ENCODE peak calls at places on chromosomes 11 and 22, in eight cellular contexts. K is foreskin keratinocyte, M is ascending aorta, V is heart left ventricle, U is HL-60, Y is GM23248, F is stomach, N is left ventricle myocardium inferior. A is an unnamed sample.
A peak's percentile ranks its signal among the peaks of the same experiment; 100 is the strongest.

GRCh38 chr22:32723632-32724031 is 77.9 kb upstream of the TIMP3 start:
- DNase-seq in U (peak; percentile 96), Y (peak; percentile 93), M (peak; percentile 60), V (peak; percentile 69), N (peak; percentile 72), K (peak; percentile 91), F (peak; percentile 34), A (peak; percentile 81)

GRCh38 chr11:91790346-91790745 is 434.3 kb upstream of the FAT3 start:
- DNase-seq in F (no peak), Y (no peak), U (no peak), V (no peak), K (no peak), M (no peak), N (no peak), A (no peak)

GRCh38 chr11:2135018-2135569 is 4.1 kb downstream of the IGF2 start:
- DNase-seq in M (no peak), N (peak; percentile 9), F (no peak), K (no peak), U (no peak), V (no peak), Y (no peak), A (no peak)

GRCh38 chr22:46370584-46371373 is 35.3 kb downstream of the TRMU start:
- DNase-seq in M (no peak), Y (no peak), V (no peak), K (no peak), U (no peak), N (no peak), F (no peak), A (no peak)

GRCh38 chr11:46895821-46896220 is 22.5 kb downstream of the LRP4 start:
- DNase-seq in N (peak; percentile 80), F (peak; percentile 89), Y (peak; percentile 33), K (no peak), U (no peak), M (no peak), V (peak; percentile 67), A (no peak)

GRCh38 chr11:27557223-27557622 is 50.7 kb upstream of the LIN7C start:
- DNase-seq in V (no peak), Y (peak; percentile 30), U (no peak), M (no peak), F (no peak), K (no peak), N (no peak), A (no peak)

GRCh38 chr11:40722179-40722795 is 737.2 kb downstream of the LRRC4C start:
- DNase-seq in N (no peak), F (no peak), V (no peak), M (no peak), K (peak; percentile 11), U (peak; percentile 43), Y (no peak), A (no peak)

GRCh38 chr22:39598017-39598965 is 27.7 kb downstream of the CACNA1I start:
- DNase-seq in Y (peak; percentile 25), K (peak; percentile 18), V (no peak), M (no peak), F (peak; percentile 78), U (peak; percentile 9), N (no peak), A (no peak)

GRCh38 chr11:21260101-21260500 is 590.7 kb downstream of the NELL1 start:
- DNase-seq in K (no peak), N (no peak), V (no peak), Y (no peak), F (no peak), U (no peak), M (no peak), A (no peak)

GRCh38 chr11:92765965-92766371 is 203.5 kb upstream of the MTNR1B start:
- DNase-seq in V (peak; percentile 45), N (peak; percentile 15), Y (peak; percentile 12), M (no peak), F (no peak), U (no peak), K (no peak), A (no peak)

GRCh38 chr22:49825436-49825835 is 2.2 kb downstream of the BRD1 start:
- DNase-seq in Y (peak; percentile 83), M (no peak), U (no peak), F (no peak), V (no peak), K (peak; percentile 14), N (no peak), A (no peak)

GRCh38 chr22:49827853-49828598 is at the start of gene BRD1:
- DNase-seq in Y (peak; percentile 88), F (peak; percentile 73), K (no peak), U (peak; percentile 44), V (peak; percentile 66), M (no peak), N (peak; percentile 70), A (no peak)

GRCh38 chr22:49825944-49826602 is 1.6 kb downstream of the BRD1 start:
- DNase-seq in F (peak; percentile 40), M (no peak), N (no peak), V (no peak), K (peak; percentile 35), U (peak; percentile 38), Y (peak; percentile 81), A (no peak)

GRCh38 chr22:49827307-49827852 is 293 bp downstream of the BRD1 start:
- DNase-seq in M (no peak), V (no peak), F (no peak), N (no peak), K (no peak), U (no peak), Y (peak; percentile 69), A (no peak)

DNA sequence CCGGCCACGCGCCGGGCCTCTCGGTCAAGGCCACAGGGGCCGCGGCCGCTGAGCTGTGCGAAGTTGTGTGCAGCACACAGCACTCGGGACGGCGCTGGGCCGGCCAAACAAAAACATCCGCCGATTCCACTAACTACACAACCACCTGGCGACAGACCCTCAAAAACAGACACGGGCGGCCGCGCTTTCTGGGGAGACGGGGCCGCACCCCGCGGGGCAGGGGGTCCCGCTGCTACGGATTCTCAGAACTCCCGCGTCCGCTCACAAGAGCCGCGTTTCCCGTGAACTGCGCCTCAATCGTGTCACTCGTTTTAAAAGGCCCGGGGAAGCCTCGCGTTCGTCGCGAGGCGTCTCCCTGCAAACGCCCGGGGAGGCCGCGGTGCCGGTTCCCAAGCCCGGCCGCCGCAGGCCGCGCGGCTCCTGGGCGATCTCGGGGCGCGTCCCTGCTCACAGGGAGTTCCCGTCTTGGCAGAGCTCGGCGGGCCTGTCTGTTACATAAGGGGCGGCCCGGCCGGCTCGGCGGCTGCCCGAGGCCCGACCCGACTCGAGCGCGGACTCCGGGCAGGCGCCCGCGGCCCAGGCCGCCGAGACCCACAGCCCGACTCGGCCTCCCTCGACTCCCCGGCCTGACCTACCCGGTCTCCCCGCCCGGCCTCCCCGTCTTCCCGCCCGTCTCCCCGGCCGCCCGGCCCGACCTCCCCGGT is 918 bp downstream of the BRD1 start:
- DNase-seq in K (peak; percentile 16), U (no peak), N (peak; percentile 55), M (no peak), V (peak; percentile 62), Y (peak; percentile 78), F (peak; percentile 66), A (no peak)
- H3K27ac ChIP-seq in K (peak overlapping the region; percentile 77), U (peak overlapping the region; percentile 80), N (peak overlapping the region; percentile 88), M (peak overlapping the region; percentile 86), V (peak overlapping the region; percentile 84), Y (peak overlapping the region; percentile 93), F (peak overlapping the region; percentile 95), A (peak overlapping the region; percentile 64)

DNA sequence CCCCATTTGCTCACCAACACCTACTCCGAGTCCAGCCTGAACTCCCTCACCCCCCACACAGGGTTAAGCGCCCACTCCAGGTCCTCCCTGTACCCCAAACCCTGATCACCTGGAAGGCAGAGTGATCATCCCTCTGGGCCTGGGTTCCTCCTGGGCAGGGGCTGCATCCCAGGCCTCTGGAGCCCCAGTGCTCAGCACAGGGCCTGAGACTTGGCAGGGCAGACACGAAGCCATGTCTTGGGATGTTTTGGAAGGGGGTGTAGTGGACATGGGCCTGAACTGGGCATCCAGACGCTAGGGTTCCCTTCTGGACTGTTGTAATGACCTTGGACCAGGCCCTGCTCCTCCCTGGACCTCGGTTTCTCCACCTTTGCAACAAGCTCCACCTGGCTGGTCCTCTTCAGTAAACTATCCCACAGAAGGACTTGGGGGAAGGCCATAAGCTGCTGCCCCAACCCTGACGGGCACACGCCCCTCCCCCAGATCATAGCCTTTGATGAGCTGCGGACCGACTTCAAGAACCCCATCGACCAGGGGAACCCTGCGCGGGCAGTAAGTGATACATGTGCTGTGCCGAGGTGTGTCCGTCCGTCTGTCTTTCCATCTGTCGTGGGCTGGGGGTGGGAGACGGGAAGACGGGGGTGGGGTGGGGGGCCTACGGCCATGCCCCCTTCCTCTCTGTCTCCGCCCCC is 3.9 kb downstream of the CNIH2 start:
- DNase-seq in F (no peak), Y (no peak), M (no peak), N (no peak), U (no peak), K (no peak), V (no peak), A (no peak)
- H3K27ac ChIP-seq in F (no peak overlapping the region), Y (no peak overlapping the region), M (no peak overlapping the region), N (no peak overlapping the region), U (no peak overlapping the region), K (no peak overlapping the region), V (no peak overlapping the region), A (no peak overlapping the region)

GRCh38 chr11:59770869-59771268 is 15.7 kb downstream of the STX3 start:
- DNase-seq in M (no peak), N (no peak), Y (no peak), V (no peak), F (no peak), U (no peak), K (no peak), A (no peak)

GRCh38 chr11:59773082-59773438 is 17.9 kb downstream of the STX3 start:
- DNase-seq in V (no peak), K (no peak), N (no peak), M (no peak), F (no peak), Y (no peak), U (peak; percentile 18), A (no peak)

GRCh38 chr11:59770324-59770723 is 15.1 kb downstream of the STX3 start:
- DNase-seq in V (no peak), Y (no peak), M (no peak), U (no peak), N (no peak), F (no peak), K (no peak), A (no peak)

GRCh38 chr11:59769828-59770227 is 14.7 kb downstream of the STX3 start:
- DNase-seq in Y (no peak), U (no peak), K (no peak), V (no peak), N (no peak), F (no peak), M (no peak), A (no peak)

GRCh38 chr11:59771605-59772004 is 16.4 kb downstream of the STX3 start:
- DNase-seq in F (no peak), K (no peak), V (no peak), N (no peak), Y (no peak), U (peak; percentile 58), M (no peak), A (no peak)
- H3K27ac ChIP-seq in F (peak overlapping the region; percentile 16), K (no peak overlapping the region), V (peak overlapping the region; percentile 79), N (peak overlapping the region; percentile 87), Y (no peak overlapping the region), U (peak overlapping the region; percentile 98), M (no peak overlapping the region), A (no peak overlapping the region)

GRCh38 chr11:78188012-78188808 is at the start of gene KCTD21:
- DNase-seq in V (peak; percentile 97), N (peak; percentile 98), U (peak; percentile 97), F (peak; percentile 96), Y (peak; percentile 99), K (peak; percentile 93), M (peak; percentile 95), A (peak; percentile 77)
- H3K27ac ChIP-seq in V (peak within 1 kb of the TSS; percentile 95), N (peak within 1 kb of the TSS; percentile 91), U (peak within 1 kb of the TSS; percentile 44), F (peak within 1 kb of the TSS; percentile 87), Y (peak within 1 kb of the TSS; percentile 95), K (peak within 1 kb of the TSS; percentile 63), M (peak within 1 kb of the TSS; percentile 91), A (peak within 1 kb of the TSS; percentile 93)